ENCODE peak calls at places on chromosomes 1 and 21, in five cellular contexts. A is GM23338; C is naive thymus-derived CD4-positive, alpha-beta T cell; Z is CD8-positive, alpha-beta memory T cell; G is IMR-90. X is an unnamed sample.

GRCh38 chr1:183304466-183305122 is 113.6 kb downstream of the NMNAT2 start:
- DNase-seq in A (no peak), C (no peak), Z (no peak), G (no peak), X (no peak)

GRCh38 chr1:204248954-204249353 is 35.2 kb upstream of the GOLT1A start:
- DNase-seq in A (no peak), C (no peak), Z (no peak), G (no peak), X (no peak)

GRCh38 chr21:42352433-42353095 is 1.8 kb upstream of the TFF2 start:
- DNase-seq in A (no peak), C (no peak), Z (no peak), G (no peak), X (no peak)

GRCh38 chr1:201539561-201540404 is 856 bp downstream of the NAV1 start:
- DNase-seq in A (peak; percentile 75), C (no peak), Z (no peak), G (peak; percentile 84), X (peak; percentile 25)

GRCh38 chr1:87295720-87296119 is 33.0 kb upstream of the LMO4 start:
- DNase-seq in A (peak; percentile 23), C (no peak), Z (no peak), G (no peak), X (no peak)

GRCh38 chr1:14340244-14340800 is 258.2 kb upstream of the KAZN start:
- DNase-seq in A (no peak), C (no peak), Z (no peak), G (peak; percentile 19), X (no peak)

GRCh38 chr1:111468717-111469100 is 5.1 kb upstream of the C1orf162 start:
- DNase-seq in A (no peak), C (no peak), Z (no peak), G (no peak), X (no peak)

GRCh38 chr1:227234998-227235405 is 83.3 kb downstream of the CDC42BPA start:
- DNase-seq in A (peak; percentile 63), C (no peak), Z (no peak), G (peak; percentile 73), X (peak; percentile 64)

GRCh38 chr1:210384625-210385024 is 55.9 kb downstream of the HHAT start:
- DNase-seq in A (no peak), C (no peak), Z (no peak), G (peak; percentile 79), X (no peak)

GRCh38 chr1:182984621-182985020 is 31.7 kb upstream of the SHCBP1L start:
- DNase-seq in A (no peak), C (no peak), Z (no peak), G (no peak), X (no peak)

GRCh38 chr1:164770149-164770529 is 211.2 kb downstream of the PBX1 start:
- DNase-seq in A (no peak), C (no peak), Z (no peak), G (no peak), X (no peak)

GRCh38 chr1:6512245-6512907 is 20.9 kb upstream of the PLEKHG5 start:
- DNase-seq in A (no peak), C (no peak), Z (no peak), G (no peak), X (no peak)

DNA sequence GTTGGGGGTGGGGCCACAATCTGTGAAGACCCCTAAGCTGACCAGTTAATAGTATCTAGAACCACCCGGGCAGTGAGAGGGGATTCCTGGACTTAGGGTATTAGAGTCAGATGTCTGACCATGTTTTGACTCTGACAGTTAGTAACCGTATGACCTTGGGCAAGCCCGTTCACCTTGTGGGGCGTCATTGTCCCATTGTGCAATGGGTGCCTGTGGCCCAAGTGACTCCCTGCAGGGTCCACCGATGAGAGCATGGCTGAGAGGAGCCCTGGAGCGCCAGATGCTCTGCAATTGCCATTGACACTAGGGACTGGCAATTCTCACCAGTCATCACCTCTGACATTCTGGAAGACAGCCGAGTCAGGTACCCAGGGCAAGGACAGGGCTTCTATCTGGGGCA is 225.9 kb upstream of the CSF3R start:
- DNase-seq in A (no peak), C (no peak), Z (no peak), G (no peak), X (no peak)
- H3K4me1 ChIP-seq in A (peaks cover 14% of the 10 kb centered on the region), C (no peaks in the 10 kb centered on the region), Z (no peaks in the 10 kb centered on the region), G (no peaks in the 10 kb centered on the region), X (no peaks in the 10 kb centered on the region)

DNA sequence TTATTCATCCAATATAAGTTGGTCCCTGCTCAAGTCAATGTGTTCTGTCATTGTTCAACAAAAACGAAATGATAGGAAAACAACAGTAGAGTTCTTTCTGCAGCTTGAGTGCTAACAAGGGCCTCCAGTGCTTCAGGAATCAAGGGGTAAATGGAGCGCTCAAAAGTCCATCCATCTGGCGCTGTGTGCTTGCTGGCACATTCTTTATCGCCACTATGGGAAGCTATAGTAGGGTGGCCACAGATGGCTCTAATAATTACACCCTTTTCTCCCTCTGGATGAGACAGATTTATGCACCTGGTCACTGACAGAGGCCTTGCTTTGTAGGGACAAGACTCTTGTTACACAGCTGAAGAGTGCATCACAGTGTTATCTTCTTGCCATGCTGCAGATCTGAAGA is 136.0 kb downstream of the GDAP2 start:
- DNase-seq in A (no peak), C (no peak), Z (no peak), G (no peak), X (no peak)
- H3K27ac ChIP-seq in A (no peak overlapping the region), C (no peak overlapping the region), Z (no peak overlapping the region), G (no peak overlapping the region), X (no peak overlapping the region)

DNA sequence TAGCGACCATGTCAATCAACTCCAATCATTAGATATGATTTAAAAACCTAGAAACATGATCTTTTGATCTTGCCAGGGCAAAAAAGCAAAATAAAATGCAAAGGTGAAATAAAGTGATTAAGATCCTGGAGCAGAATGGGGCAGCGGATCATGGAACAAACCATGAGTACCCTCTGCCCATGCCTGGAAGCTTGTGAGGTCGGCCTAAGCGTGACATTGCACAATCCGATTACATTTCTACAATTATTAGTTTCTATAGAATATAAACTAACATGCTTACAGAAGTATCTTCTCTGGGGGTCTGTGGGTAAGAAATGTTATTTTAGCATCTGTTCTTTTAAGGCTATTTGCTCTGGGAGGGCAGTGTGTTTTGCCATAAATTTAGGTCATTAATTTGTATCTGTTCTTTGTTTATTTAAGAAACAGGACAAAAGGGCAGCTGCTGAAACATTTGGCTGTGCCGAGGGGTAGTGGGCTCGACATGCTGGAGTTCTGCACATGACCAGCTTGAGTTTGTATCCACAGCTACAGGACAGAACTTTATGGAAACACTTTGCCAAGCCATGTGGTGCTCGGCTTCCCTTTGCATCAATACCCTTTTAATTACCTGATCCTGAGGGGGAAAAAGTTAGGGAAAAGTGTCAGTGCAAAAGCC is 55.9 kb downstream of the ZBTB18 start:
- DNase-seq in A (no peak), C (no peak), Z (no peak), G (no peak), X (no peak)
- H3K4me1 ChIP-seq in A (no peaks in the 10 kb centered on the region), C (no peaks in the 10 kb centered on the region), Z (no peaks in the 10 kb centered on the region), G (peaks cover 6% of the 10 kb centered on the region), X (no peaks in the 10 kb centered on the region)

GRCh38 chr1:101139130-101139529 is 97.7 kb upstream of the S1PR1 start:
- DNase-seq in A (no peak), C (no peak), Z (no peak), G (no peak), X (no peak)

GRCh38 chr1:101137144-101138126 is 99.4 kb upstream of the S1PR1 start:
- DNase-seq in A (peak; percentile 51), C (no peak), Z (no peak), G (peak; percentile 57), X (no peak)

GRCh38 chr1:101135526-101135925 is 101.3 kb upstream of the S1PR1 start:
- DNase-seq in A (no peak), C (no peak), Z (no peak), G (no peak), X (no peak)

GRCh38 chr1:101140041-101140718 is 96.6 kb upstream of the S1PR1 start:
- DNase-seq in A (no peak), C (no peak), Z (no peak), G (no peak), X (no peak)

DNA sequence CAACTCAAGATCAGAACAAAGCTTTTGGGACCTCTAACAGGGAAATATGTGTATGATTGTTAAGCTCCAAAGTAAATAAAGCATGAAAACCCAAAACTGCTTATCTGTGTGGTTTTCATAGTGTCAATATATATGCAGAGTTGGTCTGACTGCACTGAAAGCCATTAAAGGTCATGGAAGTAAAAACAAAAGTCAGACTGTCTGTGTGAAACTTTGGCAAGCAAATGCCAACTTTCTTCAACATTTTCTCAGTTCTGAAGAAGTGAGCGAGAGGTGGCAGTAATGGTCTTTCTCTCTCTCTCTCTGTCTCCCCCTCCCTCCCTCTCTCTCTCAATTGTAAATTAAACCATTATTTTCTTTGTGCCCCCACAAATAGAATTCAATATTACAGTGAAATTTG is 100.1 kb upstream of the S1PR1 start:
- DNase-seq in A (peak; percentile 50), C (no peak), Z (peak; percentile 51), G (peak; percentile 19), X (no peak)
- H3K27ac ChIP-seq in A (peak overlapping the region; percentile 45), C (peak overlapping the region; percentile 19), Z (no peak overlapping the region), G (no peak overlapping the region), X (no peak overlapping the region)

GRCh38 chr1:245867724-245868123 is 639.4 kb downstream of the SMYD3 start:
- DNase-seq in A (no peak), C (no peak), Z (no peak), G (no peak), X (no peak)

GRCh38 chr1:245862812-245863540 is 644.1 kb downstream of the SMYD3 start:
- DNase-seq in A (no peak), C (no peak), Z (no peak), G (no peak), X (no peak)

GRCh38 chr1:245863566-245864184 is 643.4 kb downstream of the SMYD3 start:
- DNase-seq in A (no peak), C (no peak), Z (no peak), G (peak; percentile 60), X (no peak)

GRCh38 chr1:245860681-245861552 is 646.2 kb downstream of the SMYD3 start:
- DNase-seq in A (no peak), C (no peak), Z (no peak), G (peak; percentile 71), X (no peak)

GRCh38 chr1:245864872-245865271 is 642.2 kb downstream of the SMYD3 start:
- DNase-seq in A (no peak), C (no peak), Z (no peak), G (no peak), X (no peak)
- H3K4me1 ChIP-seq in A (no peaks in the 10 kb centered on the region), C (no peaks in the 10 kb centered on the region), Z (no peaks in the 10 kb centered on the region), G (peaks cover 17% of the 10 kb centered on the region), X (no peaks in the 10 kb centered on the region)

X was measured in small intestine.